ENCODE peak calls at places on chromosomes 12 and 14, in seven cellular contexts. One of them, this sample, is unnamed.

GRCh38 chr12:111773801-111774551 is 7.2 kb downstream of the ALDH2 start:
- DNase-seq in foreskin fibroblast: peak
- DNase-seq in ecto neural progenitor cell: no peak
- DNase-seq in retina: no peak
- DNase-seq in EL: peak
- DNase-seq in heart left ventricle: peak
- DNase-seq in C1 segment of cervical spinal cord: no peak
- DNase-seq in this sample: peak

GRCh38 chr12:118055865-118056773 is 4.9 kb downstream of the WSB2 start:
- DNase-seq in foreskin fibroblast: no peak
- DNase-seq in ecto neural progenitor cell: no peak
- DNase-seq in retina: no peak
- DNase-seq in EL: no peak
- DNase-seq in heart left ventricle: no peak
- DNase-seq in C1 segment of cervical spinal cord: no peak
- DNase-seq in this sample: no peak

GRCh38 chr14:104230119-104230885 is 91.9 kb downstream of the KIF26A start:
- DNase-seq in foreskin fibroblast: no peak
- DNase-seq in ecto neural progenitor cell: no peak
- DNase-seq in retina: no peak
- DNase-seq in EL: no peak
- DNase-seq in heart left ventricle: no peak
- DNase-seq in C1 segment of cervical spinal cord: no peak
- DNase-seq in this sample: no peak

GRCh38 chr12:26124491-26125450 is at the start of gene BHLHE41:
- DNase-seq in foreskin fibroblast: peak
- DNase-seq in ecto neural progenitor cell: peak
- DNase-seq in retina: peak
- DNase-seq in EL: peak
- DNase-seq in heart left ventricle: peak
- DNase-seq in C1 segment of cervical spinal cord: peak
- DNase-seq in this sample: peak

GRCh38 chr12:28583771-28584261 is 393.6 kb downstream of the CCDC91 start:
- DNase-seq in foreskin fibroblast: peak
- DNase-seq in ecto neural progenitor cell: no peak
- DNase-seq in retina: no peak
- DNase-seq in EL: peak
- DNase-seq in heart left ventricle: no peak
- DNase-seq in C1 segment of cervical spinal cord: no peak
- DNase-seq in this sample: no peak

GRCh38 chr14:34254031-34254430 is 208.0 kb downstream of the SPTSSA start:
- DNase-seq in foreskin fibroblast: no peak
- DNase-seq in ecto neural progenitor cell: no peak
- DNase-seq in retina: no peak
- DNase-seq in EL: no peak
- DNase-seq in heart left ventricle: no peak
- DNase-seq in C1 segment of cervical spinal cord: no peak
- DNase-seq in this sample: no peak

GRCh38 chr14:57746563-57746962 is 119.3 kb downstream of the SLC35F4 start:
- DNase-seq in foreskin fibroblast: no peak
- DNase-seq in ecto neural progenitor cell: no peak
- DNase-seq in retina: no peak
- DNase-seq in EL: no peak
- DNase-seq in heart left ventricle: no peak
- DNase-seq in C1 segment of cervical spinal cord: no peak
- DNase-seq in this sample: no peak

GRCh38 chr14:69770559-69770958 is 3.6 kb downstream of the SRSF5 start:
- DNase-seq in foreskin fibroblast: no peak
- DNase-seq in ecto neural progenitor cell: no peak
- DNase-seq in retina: no peak
- DNase-seq in EL: no peak
- DNase-seq in heart left ventricle: no peak
- DNase-seq in C1 segment of cervical spinal cord: no peak
- DNase-seq in this sample: no peak

GRCh38 chr12:117518594-117519270 is 157.3 kb upstream of the NOS1 start:
- DNase-seq in foreskin fibroblast: no peak
- DNase-seq in ecto neural progenitor cell: no peak
- DNase-seq in retina: no peak
- DNase-seq in EL: no peak
- DNase-seq in heart left ventricle: no peak
- DNase-seq in C1 segment of cervical spinal cord: no peak
- DNase-seq in this sample: peak

GRCh38 chr14:100740196-100740825 is 13.6 kb downstream of the DLK1 start:
- DNase-seq in foreskin fibroblast: no peak
- DNase-seq in ecto neural progenitor cell: peak
- DNase-seq in retina: no peak
- DNase-seq in EL: no peak
- DNase-seq in heart left ventricle: no peak
- DNase-seq in C1 segment of cervical spinal cord: no peak
- DNase-seq in this sample: no peak

GRCh38 chr14:32414808-32415255 is 85.7 kb downstream of the AKAP6 start:
- DNase-seq in foreskin fibroblast: no peak
- DNase-seq in ecto neural progenitor cell: no peak
- DNase-seq in retina: no peak
- DNase-seq in EL: peak
- DNase-seq in heart left ventricle: no peak
- DNase-seq in C1 segment of cervical spinal cord: no peak
- DNase-seq in this sample: no peak

GRCh38 chr12:82326905-82327503 is 31.2 kb downstream of the CCDC59 start:
- DNase-seq in foreskin fibroblast: peak
- DNase-seq in ecto neural progenitor cell: no peak
- DNase-seq in retina: no peak
- DNase-seq in EL: peak
- DNase-seq in heart left ventricle: no peak
- DNase-seq in C1 segment of cervical spinal cord: no peak
- DNase-seq in this sample: no peak

GRCh38 chr14:96762650-96763049 is 34.5 kb upstream of the VRK1 start:
- DNase-seq in foreskin fibroblast: peak
- DNase-seq in ecto neural progenitor cell: no peak
- DNase-seq in retina: peak
- DNase-seq in EL: peak
- DNase-seq in heart left ventricle: no peak
- DNase-seq in C1 segment of cervical spinal cord: no peak
- DNase-seq in this sample: no peak

GRCh38 chr12:79635676-79636075 is 55.1 kb downstream of the PAWR start:
- DNase-seq in foreskin fibroblast: peak
- DNase-seq in ecto neural progenitor cell: no peak
- DNase-seq in retina: no peak
- DNase-seq in EL: peak
- DNase-seq in heart left ventricle: no peak
- DNase-seq in C1 segment of cervical spinal cord: no peak
- DNase-seq in this sample: no peak

GRCh38 chr12:19799886-19800602 is 360.8 kb downstream of the AEBP2 start:
- DNase-seq in foreskin fibroblast: no peak
- DNase-seq in ecto neural progenitor cell: no peak
- DNase-seq in retina: no peak
- DNase-seq in EL: no peak
- DNase-seq in heart left ventricle: no peak
- DNase-seq in C1 segment of cervical spinal cord: no peak
- DNase-seq in this sample: no peak

GRCh38 chr12:13005649-13006048 is 5.6 kb upstream of the HEBP1 start:
- DNase-seq in foreskin fibroblast: no peak
- DNase-seq in ecto neural progenitor cell: no peak
- DNase-seq in retina: no peak
- DNase-seq in EL: no peak
- DNase-seq in heart left ventricle: no peak
- DNase-seq in C1 segment of cervical spinal cord: no peak
- DNase-seq in this sample: no peak

GRCh38 chr14:34604990-34605389 is 25.0 kb downstream of the SNX6 start:
- DNase-seq in foreskin fibroblast: no peak
- DNase-seq in ecto neural progenitor cell: no peak
- DNase-seq in retina: no peak
- DNase-seq in EL: no peak
- DNase-seq in heart left ventricle: no peak
- DNase-seq in C1 segment of cervical spinal cord: no peak
- DNase-seq in this sample: no peak

GRCh38 chr14:101481557-101481956 is 79.7 kb upstream of the DIO3 start:
- DNase-seq in foreskin fibroblast: no peak
- DNase-seq in ecto neural progenitor cell: peak
- DNase-seq in retina: no peak
- DNase-seq in EL: no peak
- DNase-seq in heart left ventricle: no peak
- DNase-seq in C1 segment of cervical spinal cord: no peak
- DNase-seq in this sample: no peak

GRCh38 chr12:122215789-122216188 is 10.1 kb downstream of the DIABLO start:
- DNase-seq in foreskin fibroblast: no peak
- DNase-seq in ecto neural progenitor cell: no peak
- DNase-seq in retina: no peak
- DNase-seq in EL: peak
- DNase-seq in heart left ventricle: no peak
- DNase-seq in C1 segment of cervical spinal cord: no peak
- DNase-seq in this sample: no peak

GRCh38 chr12:56299308-56299852 is 750 bp downstream of the CS start:
- DNase-seq in foreskin fibroblast: peak
- DNase-seq in ecto neural progenitor cell: peak
- DNase-seq in retina: no peak
- DNase-seq in EL: no peak
- DNase-seq in heart left ventricle: no peak
- DNase-seq in C1 segment of cervical spinal cord: no peak
- DNase-seq in this sample: no peak

GRCh38 chr12:10395390-10395998 is 5.7 kb upstream of the KLRK1 start:
- DNase-seq in foreskin fibroblast: peak
- DNase-seq in ecto neural progenitor cell: no peak
- DNase-seq in retina: no peak
- DNase-seq in EL: peak
- DNase-seq in heart left ventricle: no peak
- DNase-seq in C1 segment of cervical spinal cord: no peak
- DNase-seq in this sample: no peak

GRCh38 chr14:101072945-101073597 is 169.5 kb upstream of the RTL1 start:
- DNase-seq in foreskin fibroblast: peak
- DNase-seq in ecto neural progenitor cell: peak
- DNase-seq in retina: peak
- DNase-seq in EL: peak
- DNase-seq in heart left ventricle: no peak
- DNase-seq in C1 segment of cervical spinal cord: no peak
- DNase-seq in this sample: peak

GRCh38 chr12:88248606-88249005 is 106.5 kb downstream of the TMTC3 start:
- DNase-seq in foreskin fibroblast: no peak
- DNase-seq in ecto neural progenitor cell: no peak
- DNase-seq in retina: no peak
- DNase-seq in EL: no peak
- DNase-seq in heart left ventricle: no peak
- DNase-seq in C1 segment of cervical spinal cord: no peak
- DNase-seq in this sample: no peak

GRCh38 chr12:131054345-131055092 is 100.8 kb downstream of the ADGRD1 start:
- DNase-seq in foreskin fibroblast: no peak
- DNase-seq in ecto neural progenitor cell: no peak
- DNase-seq in retina: no peak
- DNase-seq in EL: no peak
- DNase-seq in heart left ventricle: no peak
- DNase-seq in C1 segment of cervical spinal cord: no peak
- DNase-seq in this sample: peak

GRCh38 chr12:66190519-66191406 is 1.7 kb downstream of the IRAK3 start:
- DNase-seq in foreskin fibroblast: peak
- DNase-seq in ecto neural progenitor cell: no peak
- DNase-seq in retina: no peak
- DNase-seq in EL: peak
- DNase-seq in heart left ventricle: no peak
- DNase-seq in C1 segment of cervical spinal cord: no peak
- DNase-seq in this sample: no peak

GRCh38 chr12:132572106-132572505 is 38.3 kb downstream of the LRCOL1 start:
- DNase-seq in foreskin fibroblast: no peak
- DNase-seq in ecto neural progenitor cell: no peak
- DNase-seq in retina: no peak
- DNase-seq in EL: no peak
- DNase-seq in heart left ventricle: no peak
- DNase-seq in C1 segment of cervical spinal cord: no peak
- DNase-seq in this sample: no peak

GRCh38 chr14:63212209-63212608 is 8.0 kb downstream of the RHOJ start:
- DNase-seq in foreskin fibroblast: no peak
- DNase-seq in ecto neural progenitor cell: no peak
- DNase-seq in retina: no peak
- DNase-seq in EL: no peak
- DNase-seq in heart left ventricle: no peak
- DNase-seq in C1 segment of cervical spinal cord: no peak
- DNase-seq in this sample: no peak

GRCh38 chr14:26282578-26282977 is 315.3 kb downstream of the NOVA1 start:
- DNase-seq in foreskin fibroblast: no peak
- DNase-seq in ecto neural progenitor cell: no peak
- DNase-seq in retina: no peak
- DNase-seq in EL: no peak
- DNase-seq in heart left ventricle: no peak
- DNase-seq in C1 segment of cervical spinal cord: no peak
- DNase-seq in this sample: no peak

GRCh38 chr14:95609398-95609990 is 74.6 kb downstream of the GLRX5 start:
- DNase-seq in foreskin fibroblast: peak
- DNase-seq in ecto neural progenitor cell: peak
- DNase-seq in retina: peak
- DNase-seq in EL: peak
- DNase-seq in heart left ventricle: no peak
- DNase-seq in C1 segment of cervical spinal cord: no peak
- DNase-seq in this sample: no peak

GRCh38 chr14:86481105-86481504 is 951.2 kb downstream of the FLRT2 start:
- DNase-seq in foreskin fibroblast: no peak
- DNase-seq in ecto neural progenitor cell: no peak
- DNase-seq in retina: no peak
- DNase-seq in EL: peak
- DNase-seq in heart left ventricle: no peak
- DNase-seq in C1 segment of cervical spinal cord: no peak
- DNase-seq in this sample: no peak

GRCh38 chr12:10968765-10969456 is 17.8 kb downstream of the TAS2R50 start:
- DNase-seq in foreskin fibroblast: peak
- DNase-seq in ecto neural progenitor cell: no peak
- DNase-seq in retina: no peak
- DNase-seq in EL: peak
- DNase-seq in heart left ventricle: no peak
- DNase-seq in C1 segment of cervical spinal cord: no peak
- DNase-seq in this sample: no peak

This sample was measured in Peyer's patch.